ENCODE peak calls at places on chromosomes 2 and 18, in four cellular contexts. One of them, this sample, is unnamed. For H3K4me1 and H3K9me3, the result is how much of the 10 kb centered on the place peaks cover.

GRCh38 chr2:167332358-167332757 is 444.1 kb downstream of the XIRP2 start:
- DNase-seq in adrenal gland: no peak
- DNase-seq in breast epithelium: no peak
- DNase-seq in uterus: no peak
- DNase-seq in this sample: no peak

GRCh38 chr2:2048461-2048860 is 282.6 kb downstream of the MYT1L start:
- DNase-seq in breast epithelium: no peak
- DNase-seq in adrenal gland: no peak
- DNase-seq in uterus: no peak
- DNase-seq in this sample: no peak

GRCh38 chr2:102826904-102827303 is 65.1 kb downstream of the TMEM182 start:
- DNase-seq in breast epithelium: no peak
- DNase-seq in adrenal gland: no peak
- DNase-seq in uterus: no peak
- DNase-seq in this sample: peak

GRCh38 chr18:78378983-78379382 is 600.6 kb upstream of the SALL3 start:
- DNase-seq in uterus: no peak
- DNase-seq in adrenal gland: no peak
- DNase-seq in breast epithelium: no peak
- DNase-seq in this sample: no peak

GRCh38 chr2:25258814-25259743 is 82.6 kb downstream of the DNMT3A start:
- DNase-seq in adrenal gland: no peak
- DNase-seq in uterus: no peak
- DNase-seq in breast epithelium: no peak
- DNase-seq in this sample: no peak

GRCh38 chr2:40220177-40220925 is 231.5 kb downstream of the SLC8A1 start:
- DNase-seq in adrenal gland: no peak
- DNase-seq in uterus: peak
- DNase-seq in breast epithelium: no peak
- DNase-seq in this sample: peak

GRCh38 chr2:8379134-8379533 is 302.7 kb upstream of the ID2 start:
- DNase-seq in adrenal gland: no peak
- DNase-seq in uterus: no peak
- DNase-seq in breast epithelium: no peak
- DNase-seq in this sample: no peak

GRCh38 chr2:172480301-172481218 is 53.2 kb downstream of the ITGA6 start:
- DNase-seq in uterus: no peak
- DNase-seq in adrenal gland: peak
- DNase-seq in breast epithelium: no peak
- DNase-seq in this sample: no peak

GRCh38 chr18:76490701-76491171 is 4.3 kb downstream of the ZNF516 start:
- DNase-seq in breast epithelium: no peak
- DNase-seq in adrenal gland: peak
- DNase-seq in uterus: peak
- DNase-seq in this sample: peak

GRCh38 chr2:217387776-217388381 is 528.0 kb upstream of the TNP1 start:
- DNase-seq in uterus: no peak
- DNase-seq in adrenal gland: no peak
- DNase-seq in breast epithelium: peak
- DNase-seq in this sample: no peak

GRCh38 chr2:224543939-224544338 is 41.2 kb downstream of the CUL3 start:
- DNase-seq in adrenal gland: no peak
- DNase-seq in uterus: no peak
- DNase-seq in breast epithelium: no peak
- DNase-seq in this sample: no peak
- H3K4me1 ChIP-seq in adrenal gland: under half
- H3K4me1 ChIP-seq in uterus: under half
- H3K4me1 ChIP-seq in breast epithelium: under half
- H3K4me1 ChIP-seq in this sample: under half

DNA sequence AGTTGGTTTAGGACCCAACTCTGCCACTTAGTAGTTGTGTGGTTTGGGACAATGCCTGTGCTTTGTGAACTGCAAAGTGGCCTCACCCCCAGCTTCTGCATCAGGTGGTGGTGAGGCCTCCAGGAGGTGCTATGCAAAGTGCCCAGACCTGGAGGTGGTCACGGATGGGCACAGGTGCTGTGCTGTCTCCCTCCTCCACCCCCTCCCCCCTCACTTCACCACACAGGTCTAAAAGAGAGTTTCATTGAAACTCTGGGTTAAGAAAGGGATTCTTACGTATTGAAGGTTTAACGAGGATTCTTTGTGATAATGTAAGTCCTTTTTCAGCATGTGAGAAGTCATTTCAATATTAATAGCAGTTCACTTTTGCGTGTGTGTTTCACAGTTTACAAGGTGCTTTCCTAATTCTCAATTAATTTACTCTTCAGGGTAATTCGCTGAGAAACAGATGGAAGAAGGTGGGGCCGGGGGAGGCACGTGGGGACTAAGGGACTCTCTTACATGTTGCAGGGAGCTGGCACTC is 369.9 kb downstream of the LPIN1 start:
- DNase-seq in adrenal gland: no peak
- DNase-seq in uterus: no peak
- DNase-seq in breast epithelium: no peak
- DNase-seq in this sample: no peak
- H3K4me3 ChIP-seq in adrenal gland: no peak
- H3K4me3 ChIP-seq in uterus: no peak
- H3K4me3 ChIP-seq in breast epithelium: no peak
- H3K4me3 ChIP-seq in this sample: no peak

DNA sequence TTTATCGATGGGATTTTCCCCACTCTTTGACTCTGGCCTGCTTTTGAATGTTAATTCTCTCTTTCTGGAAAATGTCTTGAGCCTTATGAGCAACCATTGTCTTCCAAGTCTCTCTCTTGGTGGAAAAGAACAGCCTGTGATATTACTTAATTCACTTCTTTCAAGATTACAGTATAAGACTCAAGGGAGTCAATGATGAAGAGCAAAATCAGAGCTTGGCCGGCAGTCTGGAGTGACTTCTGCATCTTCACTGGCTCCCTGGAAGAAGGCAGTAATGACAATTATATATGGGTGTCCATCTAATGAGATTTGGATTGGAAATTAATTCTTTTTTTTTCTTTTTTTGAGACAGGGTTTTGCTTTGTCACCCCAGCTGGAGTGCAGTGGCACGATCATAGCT is 123.0 kb upstream of the ZEB2 start:
- DNase-seq in adrenal gland: no peak
- DNase-seq in uterus: no peak
- DNase-seq in breast epithelium: no peak
- DNase-seq in this sample: no peak
- H3K9me3 ChIP-seq in adrenal gland: under half
- H3K9me3 ChIP-seq in uterus: under half
- H3K9me3 ChIP-seq in breast epithelium: under half
- H3K9me3 ChIP-seq in this sample: under half

DNA sequence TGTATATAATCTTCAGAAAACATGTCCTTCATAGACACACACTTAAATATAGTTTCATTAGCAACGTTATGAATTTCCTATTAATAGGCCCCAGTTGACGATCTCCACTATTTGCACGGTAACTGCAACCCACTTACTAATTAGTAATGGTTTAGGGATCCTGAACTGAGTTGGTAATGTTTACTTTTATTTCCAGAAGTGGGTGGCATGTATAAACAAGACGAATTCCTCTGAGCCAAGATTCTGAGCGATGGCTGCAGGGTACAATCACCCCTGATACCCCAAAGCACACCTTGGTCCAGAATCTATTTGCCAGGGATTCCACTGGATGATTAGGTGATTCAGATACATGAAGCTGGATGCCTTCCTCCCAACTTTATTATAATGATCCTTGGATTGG is 110.8 kb downstream of the ACKR3 start:
- DNase-seq in adrenal gland: no peak
- DNase-seq in breast epithelium: no peak
- DNase-seq in uterus: no peak
- DNase-seq in this sample: no peak
- H3K4me1 ChIP-seq in adrenal gland: under half
- H3K4me1 ChIP-seq in breast epithelium: under half
- H3K4me1 ChIP-seq in uterus: under half
- H3K4me1 ChIP-seq in this sample: under half

DNA sequence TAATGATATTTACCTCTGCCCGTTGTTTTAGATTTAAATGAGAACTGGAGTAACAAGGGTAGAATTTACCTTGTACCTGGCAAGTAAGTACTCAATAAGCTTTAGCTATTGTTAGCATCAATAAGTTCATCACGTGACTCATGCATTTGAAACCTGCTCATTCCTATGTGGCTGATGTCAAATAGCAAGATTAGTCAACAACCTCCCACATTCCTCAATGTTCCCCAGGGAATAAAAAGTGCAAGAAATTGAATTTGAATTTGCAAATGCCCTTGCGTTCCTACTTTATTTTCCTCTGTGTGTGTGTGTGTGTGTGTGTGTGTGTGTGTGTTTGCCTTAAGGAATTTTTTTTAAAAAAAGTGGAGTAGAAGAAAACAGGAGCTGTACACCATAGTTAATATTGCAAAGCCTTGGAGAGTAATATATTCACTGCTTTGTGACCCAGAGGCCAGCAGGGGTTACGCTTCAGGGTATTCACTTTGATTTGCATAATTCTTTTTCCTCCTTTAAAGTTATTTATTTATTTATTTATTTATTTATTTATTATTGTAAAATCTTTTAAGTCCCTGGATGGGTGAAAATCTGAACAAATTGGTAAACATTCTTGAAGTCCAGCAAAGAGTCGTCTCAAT is 43.9 kb upstream of the DNAH7 start:
- DNase-seq in breast epithelium: no peak
- DNase-seq in uterus: no peak
- DNase-seq in adrenal gland: no peak
- DNase-seq in this sample: no peak
- H3K4me3 ChIP-seq in breast epithelium: no peak
- H3K4me3 ChIP-seq in uterus: no peak
- H3K4me3 ChIP-seq in adrenal gland: no peak
- H3K4me3 ChIP-seq in this sample: no peak

GRCh38 chr2:863732-864450 is 86.8 kb upstream of the SNTG2 start:
- DNase-seq in breast epithelium: no peak
- DNase-seq in uterus: no peak
- DNase-seq in adrenal gland: no peak
- DNase-seq in this sample: no peak

GRCh38 chr2:866887-867286 is 83.8 kb upstream of the SNTG2 start:
- DNase-seq in breast epithelium: no peak
- DNase-seq in uterus: no peak
- DNase-seq in adrenal gland: no peak
- DNase-seq in this sample: no peak

GRCh38 chr2:867296-867695 is 83.4 kb upstream of the SNTG2 start:
- DNase-seq in adrenal gland: no peak
- DNase-seq in breast epithelium: no peak
- DNase-seq in uterus: no peak
- DNase-seq in this sample: no peak

GRCh38 chr2:864501-865106 is 86.0 kb upstream of the SNTG2 start:
- DNase-seq in adrenal gland: no peak
- DNase-seq in breast epithelium: no peak
- DNase-seq in uterus: no peak
- DNase-seq in this sample: no peak

GRCh38 chr2:866009-866680 is 84.5 kb upstream of the SNTG2 start:
- DNase-seq in uterus: no peak
- DNase-seq in adrenal gland: no peak
- DNase-seq in breast epithelium: no peak
- DNase-seq in this sample: no peak
- H3K9me3 ChIP-seq in uterus: under half
- H3K9me3 ChIP-seq in adrenal gland: under half
- H3K9me3 ChIP-seq in breast epithelium: under half
- H3K9me3 ChIP-seq in this sample: under half

GRCh38 chr2:66523990-66524389 is 89.1 kb downstream of the MEIS1 start:
- DNase-seq in adrenal gland: no peak
- DNase-seq in uterus: no peak
- DNase-seq in breast epithelium: no peak
- DNase-seq in this sample: no peak
- H3K4me1 ChIP-seq in adrenal gland: half or more
- H3K4me1 ChIP-seq in uterus: under half
- H3K4me1 ChIP-seq in breast epithelium: under half
- H3K4me1 ChIP-seq in this sample: under half

This sample was measured in gastrocnemius medialis.